ENCODE peak calls at places on chromosomes 13 and 19, in five cellular contexts. K, U, T, O and J are unnamed samples.

GRCh38 chr13:77918391-77919261 is at the start of gene EDNRB:
- DNase-seq in K (peak), U (no peak), T (no peak), O (peak), J (no peak)

GRCh38 chr13:51827254-51827653 is 17.7 kb downstream of the TMEM272 start:
- DNase-seq in K (no peak), U (no peak), T (no peak), O (no peak), J (no peak)

GRCh38 chr19:53847555-53847954 is 20.1 kb upstream of the MYADM start:
- DNase-seq in K (no peak), U (no peak), T (no peak), O (no peak), J (no peak)

GRCh38 chr19:16339361-16339725 is 14.7 kb downstream of the KLF2 start:
- DNase-seq in K (no peak), U (no peak), T (no peak), O (no peak), J (no peak)

GRCh38 chr13:60514891-60515290 is 117.9 kb downstream of the TDRD3 start:
- DNase-seq in K (no peak), U (no peak), T (no peak), O (no peak), J (no peak)

GRCh38 chr13:42548731-42549554 is 25.0 kb upstream of the TNFSF11 start:
- DNase-seq in K (no peak), U (peak), T (no peak), O (no peak), J (peak)

GRCh38 chr13:87084192-87084591 is 587.0 kb upstream of the SLITRK5 start:
- DNase-seq in K (no peak), U (no peak), T (no peak), O (no peak), J (no peak)

GRCh38 chr13:106568225-106569003 is 477 bp upstream of the ARGLU1 start:
- DNase-seq in K (no peak), U (no peak), T (no peak), O (no peak), J (no peak)

GRCh38 chr19:643736-644135 is 4.1 kb downstream of the FGF22 start:
- DNase-seq in K (no peak), U (no peak), T (no peak), O (no peak), J (no peak)

GRCh38 chr13:112562254-112562653 is 25.7 kb downstream of the TUBGCP3 start:
- DNase-seq in K (no peak), U (no peak), T (no peak), O (no peak), J (no peak)

GRCh38 chr13:59677966-59678814 is 485.5 kb downstream of the DIAPH3 start:
- DNase-seq in K (no peak), U (no peak), T (no peak), O (peak), J (no peak)

GRCh38 chr19:7007859-7008258 is 13.4 kb downstream of the MBD3L2B start:
- DNase-seq in K (no peak), U (no peak), T (no peak), O (no peak), J (no peak)

GRCh38 chr19:6999938-7000732 is 21.1 kb downstream of the MBD3L2B start:
- DNase-seq in K (no peak), U (no peak), T (no peak), O (no peak), J (no peak)

GRCh38 chr19:7006305-7006704 is 14.9 kb downstream of the MBD3L2B start:
- DNase-seq in K (no peak), U (no peak), T (no peak), O (no peak), J (no peak)

GRCh38 chr19:7000816-7001215 is 20.4 kb downstream of the MBD3L2B start:
- DNase-seq in K (no peak), U (no peak), T (no peak), O (no peak), J (no peak)

GRCh38 chr19:7004313-7004931 is 16.8 kb downstream of the MBD3L2B start:
- DNase-seq in K (no peak), U (no peak), T (no peak), O (no peak), J (no peak)
- TF ChIP-seq CTCF in K (no peak), U (no peak), T (no peak), O (peak), J (no peak)

GRCh38 chr19:41325947-41326706 is 16.2 kb downstream of the CCDC97 start:
- DNase-seq in K (no peak), U (peak), T (no peak), O (peak), J (no peak)
- TF ChIP-seq POLR2A in K (no peak), U (no peak), T (no peak), O (no peak), J (no peak)

GRCh38 chr19:47275866-47276461 is 1.3 kb downstream of the INAFM1 start:
- DNase-seq in K (peak), U (no peak), T (no peak), O (peak), J (peak)
- H3K27ac ChIP-seq in K (peak), U (peak), T (peak), O (peak), J (peak)

DNA sequence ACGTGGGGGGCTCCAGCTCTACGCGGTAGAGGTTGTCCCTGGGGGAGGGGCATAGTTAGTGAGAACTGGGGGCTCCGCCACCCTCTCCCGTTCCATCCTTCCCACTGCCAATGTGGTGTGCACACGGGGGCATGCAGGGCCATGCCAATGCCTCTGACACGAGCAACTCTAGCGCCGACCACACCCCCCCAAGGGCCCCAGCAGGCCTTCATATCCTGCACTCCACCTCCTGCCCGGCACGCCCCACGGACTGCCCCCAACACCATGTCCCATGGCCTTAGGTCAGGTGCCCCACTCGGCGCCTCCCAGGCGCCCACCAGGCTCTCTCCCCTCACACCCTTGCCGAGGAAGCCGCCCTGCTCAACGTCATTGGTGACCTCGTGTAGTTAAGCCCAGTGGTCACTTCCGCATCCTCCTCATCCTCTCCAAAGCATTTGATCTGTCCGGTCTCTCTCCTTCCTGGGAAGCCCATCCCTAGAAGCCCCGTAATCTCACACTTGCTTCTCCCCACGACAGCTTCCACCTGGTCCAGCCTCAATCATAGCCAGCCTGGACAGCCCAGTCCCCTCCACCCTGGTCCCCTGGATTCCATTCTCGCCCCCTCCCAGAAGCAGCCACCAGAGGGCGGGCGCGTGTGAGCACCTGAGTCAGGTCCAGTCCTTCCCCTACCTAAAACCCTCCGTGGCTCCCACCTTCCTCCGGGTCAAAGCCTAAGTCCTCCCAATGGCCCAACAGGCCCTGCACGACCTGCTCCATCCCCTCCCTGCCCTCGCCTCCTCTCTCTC is 2.1 kb downstream of the SEMA6B start:
- DNase-seq in K (no peak), U (no peak), T (no peak), O (no peak), J (no peak)
- TF ChIP-seq CTCF in K (no peak), U (peak), T (no peak), O (no peak), J (no peak)

GRCh38 chr13:27489456-27489855 is 39.1 kb upstream of the MTIF3 start:
- DNase-seq in K (no peak), U (no peak), T (no peak), O (no peak), J (no peak)
- TF ChIP-seq POLR2A in K (no peak), U (no peak), T (no peak), O (no peak), J (no peak)

GRCh38 chr13:105139380-105140285 is 1395.8 kb downstream of the EFNB2 start:
- DNase-seq in K (no peak), U (peak), T (peak), O (peak), J (peak)
- H3K27ac ChIP-seq in K (no peak), U (peak), T (peak), O (peak), J (no peak)

GRCh38 chr13:21256351-21256761 is 79.9 kb downstream of the MRPL57 start:
- DNase-seq in K (no peak), U (no peak), T (no peak), O (no peak), J (no peak)
- TF ChIP-seq CTCF in K (no peak), U (no peak), T (no peak), O (no peak), J (no peak)